ENCODE peak calls at places on chromosome 1, in seven cellular contexts. One of them, this sample, is unnamed.

GRCh38 chr1:10917513-10918454 is 94.7 kb upstream of the TARDBP start:
- DNase-seq in HT1080: no peak
- DNase-seq in KG1: no peak
- DNase-seq in NCI-H345: peak; percentile 80
- DNase-seq in stimulated activated CD4-positive, alpha-beta T cell treated with anti-CD3 and anti-CD28 coated beads, Interleukin-4, amount 100 ng/mL, for 48 hours: no peak
- DNase-seq in RWPE2: no peak
- DNase-seq in GOT3: no peak
- DNase-seq in this sample: no peak

GRCh38 chr1:14390816-14391215 is 207.7 kb upstream of the KAZN start:
- DNase-seq in HT1080: no peak
- DNase-seq in KG1: no peak
- DNase-seq in NCI-H345: peak; percentile 42
- DNase-seq in stimulated activated CD4-positive, alpha-beta T cell treated with anti-CD3 and anti-CD28 coated beads, Interleukin-4, amount 100 ng/mL, for 48 hours: no peak
- DNase-seq in RWPE2: no peak
- DNase-seq in GOT3: no peak
- DNase-seq in this sample: no peak

GRCh38 chr1:181459067-181459466 is 24.2 kb upstream of the CACNA1E start:
- DNase-seq in HT1080: no peak
- DNase-seq in KG1: no peak
- DNase-seq in NCI-H345: no peak
- DNase-seq in stimulated activated CD4-positive, alpha-beta T cell treated with anti-CD3 and anti-CD28 coated beads, Interleukin-4, amount 100 ng/mL, for 48 hours: no peak
- DNase-seq in RWPE2: no peak
- DNase-seq in GOT3: no peak
- DNase-seq in this sample: no peak

GRCh38 chr1:168179411-168180147 is 817 bp downstream of the TIPRL start:
- DNase-seq in HT1080: peak; percentile 11
- DNase-seq in KG1: peak; percentile 71
- DNase-seq in NCI-H345: no peak
- DNase-seq in stimulated activated CD4-positive, alpha-beta T cell treated with anti-CD3 and anti-CD28 coated beads, Interleukin-4, amount 100 ng/mL, for 48 hours: peak; percentile 1
- DNase-seq in RWPE2: no peak
- DNase-seq in GOT3: no peak
- DNase-seq in this sample: no peak

GRCh38 chr1:76230894-76231293 is 156.3 kb downstream of the ST6GALNAC3 start:
- DNase-seq in HT1080: no peak
- DNase-seq in KG1: no peak
- DNase-seq in NCI-H345: no peak
- DNase-seq in stimulated activated CD4-positive, alpha-beta T cell treated with anti-CD3 and anti-CD28 coated beads, Interleukin-4, amount 100 ng/mL, for 48 hours: no peak
- DNase-seq in RWPE2: no peak
- DNase-seq in GOT3: no peak
- DNase-seq in this sample: no peak

GRCh38 chr1:115837762-115838421 is 3.0 kb downstream of the NHLH2 start:
- DNase-seq in HT1080: no peak
- DNase-seq in KG1: no peak
- DNase-seq in NCI-H345: peak; percentile 10
- DNase-seq in stimulated activated CD4-positive, alpha-beta T cell treated with anti-CD3 and anti-CD28 coated beads, Interleukin-4, amount 100 ng/mL, for 48 hours: no peak
- DNase-seq in RWPE2: no peak
- DNase-seq in GOT3: no peak
- DNase-seq in this sample: no peak

GRCh38 chr1:177310326-177310725 is 139.6 kb downstream of the BRINP2 start:
- DNase-seq in HT1080: peak; percentile 93
- DNase-seq in KG1: no peak
- DNase-seq in NCI-H345: no peak
- DNase-seq in stimulated activated CD4-positive, alpha-beta T cell treated with anti-CD3 and anti-CD28 coated beads, Interleukin-4, amount 100 ng/mL, for 48 hours: no peak
- DNase-seq in RWPE2: no peak
- DNase-seq in GOT3: no peak
- DNase-seq in this sample: no peak

GRCh38 chr1:198151688-198152087 is 5.1 kb upstream of the NEK7 start:
- DNase-seq in HT1080: peak; percentile 18
- DNase-seq in KG1: no peak
- DNase-seq in NCI-H345: no peak
- DNase-seq in stimulated activated CD4-positive, alpha-beta T cell treated with anti-CD3 and anti-CD28 coated beads, Interleukin-4, amount 100 ng/mL, for 48 hours: no peak
- DNase-seq in RWPE2: no peak
- DNase-seq in GOT3: no peak
- DNase-seq in this sample: no peak

GRCh38 chr1:245707941-245708340 is 553.2 kb downstream of the KIF26B start:
- DNase-seq in HT1080: no peak
- DNase-seq in KG1: no peak
- DNase-seq in NCI-H345: no peak
- DNase-seq in stimulated activated CD4-positive, alpha-beta T cell treated with anti-CD3 and anti-CD28 coated beads, Interleukin-4, amount 100 ng/mL, for 48 hours: no peak
- DNase-seq in RWPE2: no peak
- DNase-seq in GOT3: no peak
- DNase-seq in this sample: no peak